ENCODE peak calls at places on chromosomes 3 and 15, in seven cellular contexts. Y is nucleus accumbens; A is activated naive CD8-positive, alpha-beta T cell treated with anti-CD3 and anti-CD28 coated beads, Interleukin-2, amount 50 U/mL, for 24 hours; T is stimulated activated CD4-positive, alpha-beta T cell treated with anti-CD3 and anti-CD28 coated beads, Interleukin-4, amount 100 ng/mL, for 48 hours; X is AG10803; G is HTR-8/SVneo; H is activated CD8-positive, alpha-beta memory T cell treated with anti-CD3 and anti-CD28 coated beads, Interleukin-2, amount 10 ng/mL, durations not matched to agents 7 days and 5 days. K is an unnamed sample.

GRCh38 chr3:165502707-165503106 is 306.5 kb upstream of the SLITRK3 start:
- DNase-seq in G (no peak), H (no peak), Y (no peak), T (no peak), X (no peak), A (no peak), K (no peak)

GRCh38 chr15:92883643-92884458 is 16.3 kb upstream of the CHD2 start:
- DNase-seq in A (no peak), G (no peak), H (no peak), T (no peak), Y (no peak), X (peak), K (no peak)

GRCh38 chr3:152219225-152219624 is 49.5 kb upstream of the MBNL1 start:
- DNase-seq in T (no peak), Y (no peak), G (no peak), A (no peak), X (peak), H (no peak), K (no peak)

GRCh38 chr15:51025454-51025846 is 69.3 kb downstream of the TNFAIP8L3 start:
- DNase-seq in X (no peak), T (no peak), H (no peak), Y (no peak), G (no peak), A (no peak), K (no peak)

GRCh38 chr3:122101646-122102045 is 46.5 kb downstream of the CD86 start:
- DNase-seq in Y (no peak), G (peak), X (peak), T (no peak), H (no peak), A (no peak), K (no peak)

GRCh38 chr15:100572362-100572983 is 29.5 kb downstream of the LINS1 start:
- DNase-seq in H (no peak), Y (no peak), A (no peak), T (no peak), X (peak), G (no peak), K (no peak)

GRCh38 chr3:187798531-187799520 is 53.6 kb upstream of the BCL6 start:
- DNase-seq in Y (no peak), H (peak), X (no peak), T (no peak), A (no peak), G (no peak), K (no peak)

GRCh38 chr3:14460342-14461005 is 58.1 kb downstream of the SLC6A6 start:
- DNase-seq in X (peak), H (no peak), A (no peak), T (no peak), G (no peak), Y (peak), K (peak)

GRCh38 chr3:150057227-150057626 is 86.5 kb upstream of the PFN2 start:
- DNase-seq in H (no peak), G (no peak), A (no peak), Y (no peak), T (no peak), X (no peak), K (no peak)

GRCh38 chr3:160065282-160065681 is 76.6 kb downstream of the IL12A start:
- DNase-seq in A (peak), X (no peak), G (no peak), T (no peak), Y (no peak), H (no peak), K (no peak)

GRCh38 chr3:108552267-108553159 is 36.7 kb downstream of the CIP2A start:
- DNase-seq in X (peak), T (no peak), A (no peak), G (no peak), H (no peak), Y (no peak), K (no peak)

GRCh38 chr15:40441012-40441735 is 421 bp downstream of the BAHD1 start:
- DNase-seq in T (no peak), A (no peak), Y (no peak), X (no peak), H (no peak), G (no peak), K (no peak)

GRCh38 chr3:38128303-38128655 is 8.6 kb downstream of the ACAA1 start:
- DNase-seq in Y (no peak), H (peak), X (no peak), A (peak), G (no peak), T (no peak), K (peak)

GRCh38 chr15:26391556-26392229 is 381.2 kb downstream of the GABRB3 start:
- DNase-seq in H (no peak), A (no peak), X (no peak), T (no peak), Y (no peak), G (no peak), K (no peak)

GRCh38 chr3:123568875-123569274 is 16.0 kb downstream of the HACD2 start:
- DNase-seq in A (no peak), T (no peak), G (no peak), X (no peak), H (no peak), Y (no peak), K (no peak)

GRCh38 chr15:69502470-69503045 is 49.9 kb downstream of the RPLP1 start:
- DNase-seq in X (no peak), T (no peak), G (no peak), A (no peak), H (no peak), Y (no peak), K (peak)

GRCh38 chr3:59660376-59660775 is 610.6 kb upstream of the CFAP20DC start:
- DNase-seq in Y (no peak), H (no peak), X (no peak), T (no peak), G (no peak), A (no peak), K (no peak)

GRCh38 chr3:31226331-31226730 is 306.4 kb upstream of the STT3B start:
- DNase-seq in T (no peak), Y (no peak), G (no peak), X (no peak), H (peak), A (no peak), K (no peak)

GRCh38 chr3:63580151-63580550 is 72.3 kb upstream of the SNTN start:
- DNase-seq in A (no peak), Y (no peak), G (no peak), X (peak), H (no peak), T (no peak), K (no peak)

GRCh38 chr3:66803206-66803605 is 194.9 kb upstream of the KBTBD8 start:
- DNase-seq in Y (no peak), T (no peak), A (no peak), G (no peak), H (no peak), X (no peak), K (no peak)

GRCh38 chr15:25832158-25832557 is 31.0 kb downstream of the ATP10A start:
- DNase-seq in H (no peak), X (peak), G (no peak), T (no peak), A (no peak), Y (no peak), K (no peak)

GRCh38 chr3:127822836-127823589 is 698 bp upstream of the MGLL start:
- DNase-seq in A (peak), G (no peak), H (peak), Y (no peak), X (peak), T (no peak), K (peak)

GRCh38 chr3:133943639-133944131 is 48.0 kb upstream of the RAB6B start:
- DNase-seq in A (no peak), H (no peak), X (peak), Y (no peak), G (peak), T (no peak), K (no peak)

GRCh38 chr3:64539451-64540196 is 148.2 kb downstream of the ADAMTS9 start:
- DNase-seq in T (no peak), H (no peak), G (no peak), A (no peak), X (peak), Y (no peak), K (no peak)

GRCh38 chr15:66849393-66849745 is 147.3 kb downstream of the SMAD6 start:
- DNase-seq in H (no peak), T (no peak), G (no peak), X (no peak), Y (no peak), A (no peak), K (no peak)

GRCh38 chr15:33094336-33094735 is 100.2 kb downstream of the FMN1 start:
- DNase-seq in T (no peak), X (peak), G (no peak), H (no peak), Y (no peak), A (no peak), K (no peak)

GRCh38 chr15:82943176-82943575 is 9.3 kb downstream of the HOMER2 start:
- DNase-seq in A (no peak), X (peak), H (no peak), Y (no peak), G (no peak), T (no peak), K (no peak)

GRCh38 chr3:134378384-134378783 is 4.1 kb upstream of the AMOTL2 start:
- DNase-seq in Y (no peak), A (peak), H (no peak), G (no peak), X (no peak), T (no peak), K (peak)

GRCh38 chr3:139230391-139230790 is 113.4 kb upstream of the MRPS22 start:
- DNase-seq in X (peak), H (no peak), Y (no peak), A (no peak), T (no peak), G (no peak), K (no peak)

GRCh38 chr3:58173670-58174472 is 36.9 kb downstream of the DNASE1L3 start:
- DNase-seq in T (no peak), A (peak), X (no peak), G (peak), H (peak), Y (no peak), K (no peak)

GRCh38 chr15:37134699-37135131 is 34.4 kb upstream of the MEIS2 start:
- DNase-seq in H (no peak), G (peak), X (peak), A (no peak), T (no peak), Y (no peak), K (no peak)

GRCh38 chr3:79618883-79619282 is 148.9 kb downstream of the ROBO1 start:
- DNase-seq in G (no peak), A (no peak), Y (no peak), T (no peak), H (no peak), X (no peak), K (no peak)

GRCh38 chr3:175535351-175535750 is 676.2 kb downstream of the NAALADL2 start:
- DNase-seq in Y (no peak), X (no peak), T (no peak), A (no peak), G (peak), H (no peak), K (no peak)

GRCh38 chr3:183779896-183780450 is 45.4 kb downstream of the MAP6D1 start:
- DNase-seq in T (no peak), G (no peak), H (no peak), X (peak), Y (no peak), A (no peak), K (no peak)

GRCh38 chr3:117486709-117487394 is 777.3 kb downstream of the TUSC7 start:
- DNase-seq in Y (no peak), A (no peak), X (no peak), H (no peak), T (no peak), G (no peak), K (no peak)

GRCh38 chr3:116000315-116000714 is 377.0 kb downstream of the GAP43 start:
- DNase-seq in X (peak), H (no peak), Y (no peak), A (no peak), G (no peak), T (no peak), K (no peak)

K was measured in right atrium auricular region.